ENCODE peak calls at places on chromosomes 3 and 15, in eight cellular contexts. C is neuronal stem cell; D is activated CD8-positive, alpha-beta T cell treated with anti-CD3 and anti-CD28 coated beads, Interleukin-2, amount 10 ng/mL, durations not matched to agents 7 days and 5 days; P is CD4-positive, CD25-positive, alpha-beta regulatory T cell; S is Panc1; U is ureter; N is CD8-positive, alpha-beta memory T cell; A is CD4-positive, alpha-beta T cell. G is an unnamed sample.

GRCh38 chr3:66532613-66533012 is 31.8 kb upstream of the LRIG1 start:
- DNase-seq in D (no peak), A (no peak), N (no peak), S (no peak), C (no peak), U (no peak), P (no peak), G (no peak)

GRCh38 chr3:188272481-188273372 is 118.8 kb downstream of the LPP start:
- DNase-seq in P (no peak), A (no peak), S (peak), D (no peak), N (no peak), C (no peak), U (no peak), G (no peak)

GRCh38 chr3:48409291-48410201 is 20.3 kb downstream of the PLXNB1 start:
- DNase-seq in A (no peak), N (no peak), U (no peak), P (no peak), D (no peak), S (no peak), C (no peak), G (peak)

GRCh38 chr3:169869484-169870304 is at the start of gene LRRC31:
- DNase-seq in N (no peak), D (no peak), U (no peak), S (no peak), C (no peak), P (no peak), A (no peak), G (no peak)

GRCh38 chr3:43034200-43034599 is 55.1 kb downstream of the GASK1A start:
- DNase-seq in S (no peak), C (no peak), U (no peak), N (no peak), P (no peak), D (no peak), A (no peak), G (no peak)

GRCh38 chr15:41928100-41928499 is 34.2 kb upstream of the SPTBN5 start:
- DNase-seq in S (no peak), P (no peak), C (no peak), U (no peak), D (no peak), N (no peak), A (no peak), G (peak)

GRCh38 chr3:113241292-113242033 is 30.1 kb downstream of the BOC start:
- DNase-seq in C (peak), U (no peak), N (no peak), D (no peak), P (no peak), A (no peak), S (no peak), G (no peak)

GRCh38 chr15:25670025-25670554 is 193.0 kb downstream of the ATP10A start:
- DNase-seq in U (peak), A (no peak), C (peak), D (no peak), S (no peak), P (no peak), N (no peak), G (peak)

GRCh38 chr15:67927501-67928156 is 87.8 kb upstream of the RNU6-1 start:
- DNase-seq in A (no peak), U (peak), D (no peak), N (no peak), P (no peak), C (no peak), S (no peak), G (peak)

GRCh38 chr3:148708409-148708808 is 10.7 kb downstream of the AGTR1 start:
- DNase-seq in D (no peak), P (no peak), A (no peak), S (no peak), U (no peak), N (no peak), C (no peak), G (no peak)

GRCh38 chr3:170802164-170803151 is 67.5 kb downstream of the RPL22L1 start:
- DNase-seq in U (no peak), N (no peak), P (no peak), C (no peak), A (no peak), D (no peak), S (no peak), G (no peak)

GRCh38 chr3:66224220-66224619 is 3.4 kb downstream of the SLC25A26 start:
- DNase-seq in N (no peak), A (no peak), D (no peak), S (no peak), C (no peak), U (no peak), P (no peak), G (no peak)

GRCh38 chr15:99365232-99365631 is 114.0 kb downstream of the LRRC28 start:
- DNase-seq in S (no peak), A (no peak), N (no peak), P (no peak), D (no peak), C (no peak), U (no peak), G (no peak)

GRCh38 chr3:98530676-98531075 is 1.1 kb upstream of the GPR15 start:
- DNase-seq in N (no peak), D (no peak), A (no peak), C (no peak), S (no peak), P (no peak), U (no peak), G (no peak)

GRCh38 chr3:60588806-60589205 is 662.4 kb downstream of the FHIT start:
- DNase-seq in P (no peak), U (no peak), C (no peak), S (no peak), D (no peak), A (no peak), N (no peak), G (no peak)

GRCh38 chr15:56168394-56168793 is 75.3 kb downstream of the RFX7 start:
- DNase-seq in P (no peak), S (no peak), N (no peak), U (no peak), A (no peak), C (no peak), D (no peak), G (no peak)

GRCh38 chr3:120113128-120114116 is 19.2 kb upstream of the GSK3B start:
- DNase-seq in C (no peak), S (peak), D (no peak), A (no peak), P (no peak), U (no peak), N (no peak), G (no peak)

GRCh38 chr15:94263341-94264273 is 32.2 kb downstream of the MCTP2 start:
- DNase-seq in U (no peak), D (no peak), C (no peak), S (no peak), P (no peak), A (no peak), N (no peak), G (no peak)